ENCODE peak calls at places on chromosomes 6 and 20, in seven cellular contexts. S is CD8-positive, alpha-beta T cell; B is IMR-90; D is sigmoid colon; N is tibial artery; T is cardiac muscle cell; L is CD4-positive, CD25-positive, alpha-beta regulatory T cell. F is an unnamed sample.

GRCh38 chr6:119025793-119026192 is 52.7 kb downstream of the FAM184A start:
- DNase-seq in T (no peak), N (no peak), D (no peak), S (no peak), B (no peak), L (no peak), F (no peak)

GRCh38 chr6:149082320-149082719 is 235.2 kb upstream of the TAB2 start:
- DNase-seq in B (peak), S (peak), N (peak), D (peak), L (peak), T (peak), F (peak)

GRCh38 chr20:112396-112795 is 24.9 kb downstream of the DEFB125 start:
- DNase-seq in L (no peak), S (no peak), N (no peak), B (no peak), T (no peak), D (no peak), F (no peak)

GRCh38 chr20:35021063-35021462 is 65.4 kb downstream of the MYH7B start:
- DNase-seq in L (no peak), S (no peak), B (no peak), T (no peak), D (no peak), N (no peak), F (no peak)

GRCh38 chr6:169752074-169752623 is 727 bp downstream of the ERMARD start:
- DNase-seq in B (no peak), L (no peak), T (peak), S (no peak), D (no peak), N (no peak), F (no peak)

GRCh38 chr6:11043961-11044711 is at the start of gene ELOVL2:
- DNase-seq in T (peak), L (no peak), B (peak), N (no peak), D (no peak), S (no peak), F (no peak)

GRCh38 chr20:50146214-50146613 is 7.3 kb downstream of the PEDS1 start:
- DNase-seq in L (no peak), N (no peak), D (no peak), T (no peak), B (peak), S (no peak), F (no peak)

GRCh38 chr20:37226889-37227288 is 34.7 kb downstream of the GHRH start:
- DNase-seq in S (no peak), N (peak), L (no peak), D (peak), B (peak), T (no peak), F (no peak)

GRCh38 chr6:147660334-147661311 is 152.1 kb downstream of the SAMD5 start:
- DNase-seq in T (no peak), S (no peak), N (no peak), L (no peak), B (no peak), D (no peak), F (no peak)

GRCh38 chr20:38870733-38871559 is 55.3 kb upstream of the FAM83D start:
- DNase-seq in S (peak), T (no peak), B (peak), D (no peak), L (peak), N (no peak), F (peak)

GRCh38 chr20:62652894-62653305 is 10.6 kb downstream of the SLCO4A1 start:
- DNase-seq in B (no peak), N (no peak), D (no peak), T (no peak), L (no peak), S (no peak), F (no peak)
- H3K27ac ChIP-seq in B (peak), N (peak), D (peak), T (no peak), L (peak), S (peak), F (peak)

GRCh38 chr6:80769101-80769500 is 662.6 kb downstream of the BCKDHB start:
- DNase-seq in L (no peak), D (no peak), T (no peak), B (peak), S (no peak), N (no peak), F (no peak)
- H3K27ac ChIP-seq in L (no peak), D (no peak), T (no peak), B (no peak), S (no peak), N (no peak), F (no peak)

GRCh38 chr6:7513534-7513933 is 27.9 kb upstream of the DSP start:
- DNase-seq in D (no peak), N (no peak), L (no peak), S (no peak), B (no peak), T (no peak), F (no peak)
- H3K27ac ChIP-seq in D (no peak), N (no peak), L (no peak), S (no peak), B (no peak), T (no peak), F (no peak)

GRCh38 chr20:33255005-33255404 is 19.2 kb downstream of the BPIFA1 start:
- DNase-seq in S (no peak), B (no peak), L (no peak), D (no peak), N (no peak), T (no peak), F (no peak)
- H3K27ac ChIP-seq in S (no peak), B (no peak), L (no peak), D (no peak), N (no peak), T (no peak), F (no peak)

GRCh38 chr6:79201935-79202334 is 32.5 kb downstream of the HMGN3 start:
- DNase-seq in L (no peak), B (no peak), N (no peak), T (no peak), D (no peak), S (no peak), F (no peak)
- H3K27ac ChIP-seq in L (no peak), B (no peak), N (no peak), T (peak), D (no peak), S (no peak), F (no peak)

GRCh38 chr6:158697798-158698197 is 47.9 kb downstream of the SYTL3 start:
- DNase-seq in B (peak), S (no peak), N (no peak), D (no peak), L (no peak), T (no peak), F (no peak)
- H3K27ac ChIP-seq in B (no peak), S (no peak), N (no peak), D (peak), L (no peak), T (no peak), F (no peak)

DNA sequence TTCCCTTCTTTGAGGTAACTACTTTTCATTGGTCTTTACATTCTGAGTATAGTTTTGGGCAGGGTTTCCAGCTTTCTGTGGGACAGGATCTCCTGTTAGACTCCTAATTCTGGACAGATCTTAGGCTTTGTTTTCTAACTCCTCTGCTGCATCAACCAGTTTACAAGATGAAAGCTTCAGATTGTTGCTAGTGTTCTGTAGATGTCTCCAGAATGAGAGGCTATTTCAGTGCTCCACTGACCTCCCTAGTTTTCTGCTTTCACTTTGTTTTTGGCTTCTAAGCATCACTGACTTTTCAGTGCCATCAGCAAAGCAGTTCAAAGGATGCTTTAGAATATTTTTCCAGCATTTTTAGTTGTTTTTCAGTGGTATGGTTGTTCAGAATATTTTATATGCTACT is 101.4 kb downstream of the LIN28B start:
- DNase-seq in T (no peak), L (no peak), N (no peak), D (no peak), S (no peak), B (no peak), F (no peak)
- H3K27ac ChIP-seq in T (peak), L (no peak), N (no peak), D (no peak), S (no peak), B (no peak), F (no peak)

DNA sequence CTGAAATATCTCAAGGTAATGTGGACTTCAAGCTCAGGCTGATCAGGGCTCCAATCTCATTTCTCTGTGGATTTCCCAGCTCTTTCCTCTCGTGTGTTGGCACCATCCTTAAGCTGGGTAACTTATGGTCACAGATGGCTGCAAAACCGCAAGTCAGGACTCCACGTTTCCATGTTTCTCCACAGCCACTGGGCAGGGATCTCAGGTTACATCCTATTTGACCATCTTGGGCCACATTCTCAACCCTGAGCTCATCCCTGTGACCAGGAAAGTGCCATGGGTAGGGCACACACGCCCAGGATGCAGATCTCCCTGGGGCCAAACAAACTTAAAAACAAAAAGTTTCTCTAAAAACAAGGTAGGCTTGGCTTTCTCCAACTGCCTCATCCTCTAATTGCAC is 15.4 kb downstream of the RPS6KA2 start:
- DNase-seq in D (no peak), T (no peak), B (no peak), N (no peak), L (no peak), S (no peak), F (no peak)
- H3K27ac ChIP-seq in D (no peak), T (no peak), B (no peak), N (no peak), L (no peak), S (no peak), F (no peak)

DNA sequence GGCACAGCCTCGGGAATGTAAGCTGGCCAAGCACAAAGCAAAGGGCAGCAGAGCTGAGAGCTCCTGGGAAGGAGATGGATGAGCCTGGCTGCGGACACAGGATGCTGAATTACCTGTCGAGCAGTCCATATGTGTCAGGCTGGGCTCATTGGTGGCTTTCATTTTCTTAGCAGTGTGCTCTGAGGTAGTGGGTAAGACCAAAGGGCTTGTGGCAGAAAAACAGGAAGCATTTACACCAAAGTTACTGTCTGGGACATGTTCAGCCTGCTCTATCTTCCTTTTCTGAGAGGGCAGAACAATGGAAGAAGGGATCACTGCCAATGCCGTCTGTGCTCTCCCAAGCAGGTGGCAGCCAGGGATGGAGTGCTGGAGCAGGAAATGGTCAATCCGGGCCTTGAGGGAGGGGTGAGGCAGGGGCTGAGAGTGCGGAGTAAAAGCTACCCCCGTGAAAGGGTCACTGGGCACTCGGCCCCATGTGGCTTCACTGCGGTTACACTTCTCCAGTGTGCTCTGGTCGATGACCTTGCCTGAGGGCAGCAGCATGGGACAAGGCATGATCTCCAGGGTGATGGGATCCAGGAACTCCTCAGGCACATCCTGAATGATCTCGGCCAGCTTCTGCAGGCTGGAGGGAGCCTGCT is 36.9 kb upstream of the AVP start:
- DNase-seq in T (no peak), B (no peak), D (peak), L (no peak), N (no peak), S (peak), F (no peak)
- H3K27ac ChIP-seq in T (no peak), B (no peak), D (no peak), L (peak), N (no peak), S (peak), F (peak)

GRCh38 chr6:35733633-35734032 is 3.2 kb upstream of the ARMC12 start:
- DNase-seq in S (no peak), N (no peak), L (no peak), D (no peak), T (no peak), B (no peak), F (no peak)
- H3K27ac ChIP-seq in S (no peak), N (peak), L (no peak), D (peak), T (no peak), B (no peak), F (peak)

F was measured in epithelial cell of prostate.